ENCODE peak calls at places on chromosomes 12 and 14, in eight cellular contexts. One of them, this sample, is unnamed.
A peak's percentile ranks its signal among the peaks of the same experiment; 100 is the strongest.

GRCh38 chr14:99479903-99480855 is 480 bp downstream of the SETD3 start:
- DNase-seq in neural progenitor cell: peak; percentile 75
- DNase-seq in heart right ventricle: peak; percentile 66
- DNase-seq in cardiac fibroblast: peak; percentile 58
- DNase-seq in foreskin fibroblast: peak; percentile 79
- DNase-seq in cardiac muscle cell: peak; percentile 78
- DNase-seq in AG04449: peak; percentile 14
- DNase-seq in B cell: peak; percentile 56
- DNase-seq in this sample: no peak

GRCh38 chr12:98741229-98741614 is 96.1 kb downstream of the APAF1 start:
- DNase-seq in AG04449: no peak
- DNase-seq in cardiac muscle cell: no peak
- DNase-seq in B cell: no peak
- DNase-seq in foreskin fibroblast: peak; percentile 44
- DNase-seq in cardiac fibroblast: no peak
- DNase-seq in neural progenitor cell: no peak
- DNase-seq in heart right ventricle: no peak
- DNase-seq in this sample: no peak

GRCh38 chr12:19220205-19220604 is 90.7 kb downstream of the PLEKHA5 start:
- DNase-seq in foreskin fibroblast: peak; percentile 61
- DNase-seq in cardiac fibroblast: peak; percentile 81
- DNase-seq in B cell: no peak
- DNase-seq in heart right ventricle: no peak
- DNase-seq in cardiac muscle cell: no peak
- DNase-seq in neural progenitor cell: no peak
- DNase-seq in AG04449: no peak
- DNase-seq in this sample: no peak

GRCh38 chr14:69242311-69243224 is 17.4 kb upstream of the GALNT16 start:
- DNase-seq in B cell: peak; percentile 67
- DNase-seq in foreskin fibroblast: peak; percentile 84
- DNase-seq in cardiac muscle cell: peak; percentile 66
- DNase-seq in cardiac fibroblast: peak; percentile 86
- DNase-seq in heart right ventricle: no peak
- DNase-seq in neural progenitor cell: peak; percentile 66
- DNase-seq in AG04449: peak; percentile 14
- DNase-seq in this sample: peak; percentile 50

GRCh38 chr14:61911534-61911933 is 149.3 kb downstream of the SNAPC1 start:
- DNase-seq in foreskin fibroblast: no peak
- DNase-seq in AG04449: no peak
- DNase-seq in neural progenitor cell: no peak
- DNase-seq in B cell: peak; percentile 24
- DNase-seq in cardiac fibroblast: no peak
- DNase-seq in heart right ventricle: no peak
- DNase-seq in cardiac muscle cell: no peak
- DNase-seq in this sample: no peak

GRCh38 chr14:54566152-54566409 is 847 bp upstream of the SAMD4A start:
- DNase-seq in cardiac muscle cell: no peak
- DNase-seq in foreskin fibroblast: no peak
- DNase-seq in heart right ventricle: no peak
- DNase-seq in AG04449: no peak
- DNase-seq in cardiac fibroblast: no peak
- DNase-seq in neural progenitor cell: no peak
- DNase-seq in B cell: no peak
- DNase-seq in this sample: no peak

GRCh38 chr14:100404419-100404818 is 81.3 kb downstream of the SLC25A47 start:
- DNase-seq in foreskin fibroblast: no peak
- DNase-seq in neural progenitor cell: no peak
- DNase-seq in heart right ventricle: no peak
- DNase-seq in cardiac muscle cell: no peak
- DNase-seq in cardiac fibroblast: no peak
- DNase-seq in AG04449: no peak
- DNase-seq in B cell: no peak
- DNase-seq in this sample: no peak

GRCh38 chr12:10617868-10618267 is 4.5 kb upstream of the MAGOHB start:
- DNase-seq in B cell: no peak
- DNase-seq in cardiac muscle cell: no peak
- DNase-seq in neural progenitor cell: no peak
- DNase-seq in foreskin fibroblast: peak; percentile 43
- DNase-seq in cardiac fibroblast: no peak
- DNase-seq in heart right ventricle: no peak
- DNase-seq in AG04449: no peak
- DNase-seq in this sample: no peak

GRCh38 chr14:73254247-73255004 is 17.1 kb downstream of the PAPLN start:
- DNase-seq in AG04449: no peak
- DNase-seq in neural progenitor cell: no peak
- DNase-seq in B cell: no peak
- DNase-seq in foreskin fibroblast: no peak
- DNase-seq in cardiac fibroblast: no peak
- DNase-seq in cardiac muscle cell: no peak
- DNase-seq in heart right ventricle: no peak
- DNase-seq in this sample: no peak

GRCh38 chr14:68173227-68173972 is 353.8 kb downstream of the RAD51B start:
- DNase-seq in AG04449: peak; percentile 29
- DNase-seq in foreskin fibroblast: peak; percentile 50
- DNase-seq in heart right ventricle: no peak
- DNase-seq in cardiac fibroblast: peak; percentile 25
- DNase-seq in cardiac muscle cell: no peak
- DNase-seq in B cell: no peak
- DNase-seq in neural progenitor cell: no peak
- DNase-seq in this sample: no peak

GRCh38 chr14:77541905-77542304 is 43.3 kb upstream of the ISM2 start:
- DNase-seq in cardiac muscle cell: no peak
- DNase-seq in AG04449: no peak
- DNase-seq in foreskin fibroblast: no peak
- DNase-seq in cardiac fibroblast: no peak
- DNase-seq in heart right ventricle: no peak
- DNase-seq in B cell: peak; percentile 6
- DNase-seq in neural progenitor cell: no peak
- DNase-seq in this sample: no peak

GRCh38 chr12:106584104-106585064 is 1.6 kb downstream of the RFX4 start:
- DNase-seq in foreskin fibroblast: no peak
- DNase-seq in B cell: no peak
- DNase-seq in cardiac fibroblast: no peak
- DNase-seq in AG04449: no peak
- DNase-seq in neural progenitor cell: peak; percentile 73
- DNase-seq in cardiac muscle cell: peak; percentile 63
- DNase-seq in heart right ventricle: no peak
- DNase-seq in this sample: no peak

GRCh38 chr12:76621582-76622024 is 62.0 kb upstream of the OSBPL8 start:
- DNase-seq in B cell: peak; percentile 74
- DNase-seq in AG04449: no peak
- DNase-seq in neural progenitor cell: peak; percentile 75
- DNase-seq in cardiac muscle cell: peak; percentile 70
- DNase-seq in cardiac fibroblast: peak; percentile 85
- DNase-seq in foreskin fibroblast: peak; percentile 84
- DNase-seq in heart right ventricle: no peak
- DNase-seq in this sample: peak; percentile 30

GRCh38 chr12:93139028-93139665 is 210.1 kb upstream of the EEA1 start:
- DNase-seq in AG04449: no peak
- DNase-seq in cardiac muscle cell: no peak
- DNase-seq in neural progenitor cell: no peak
- DNase-seq in foreskin fibroblast: peak; percentile 34
- DNase-seq in heart right ventricle: no peak
- DNase-seq in B cell: peak; percentile 49
- DNase-seq in cardiac fibroblast: no peak
- DNase-seq in this sample: no peak

GRCh38 chr12:64010069-64010686 is 165.7 kb downstream of the SRGAP1 start:
- DNase-seq in cardiac muscle cell: no peak
- DNase-seq in neural progenitor cell: no peak
- DNase-seq in AG04449: no peak
- DNase-seq in foreskin fibroblast: peak; percentile 44
- DNase-seq in B cell: no peak
- DNase-seq in cardiac fibroblast: peak; percentile 75
- DNase-seq in heart right ventricle: no peak
- DNase-seq in this sample: peak; percentile 44

GRCh38 chr14:45252356-45253069 is 489 bp downstream of the MIS18BP1 start:
- DNase-seq in cardiac muscle cell: no peak
- DNase-seq in foreskin fibroblast: peak; percentile 30
- DNase-seq in AG04449: no peak
- DNase-seq in cardiac fibroblast: peak; percentile 41
- DNase-seq in heart right ventricle: no peak
- DNase-seq in B cell: peak; percentile 12
- DNase-seq in neural progenitor cell: peak; percentile 12
- DNase-seq in this sample: no peak

GRCh38 chr14:100070310-100070709 is 5.1 kb downstream of the EVL start:
- DNase-seq in B cell: no peak
- DNase-seq in heart right ventricle: no peak
- DNase-seq in AG04449: no peak
- DNase-seq in neural progenitor cell: no peak
- DNase-seq in cardiac muscle cell: no peak
- DNase-seq in foreskin fibroblast: no peak
- DNase-seq in cardiac fibroblast: no peak
- DNase-seq in this sample: no peak

GRCh38 chr12:120887253-120888043 is 16.7 kb downstream of the SPPL3 start:
- DNase-seq in B cell: no peak
- DNase-seq in heart right ventricle: no peak
- DNase-seq in neural progenitor cell: no peak
- DNase-seq in cardiac muscle cell: no peak
- DNase-seq in cardiac fibroblast: no peak
- DNase-seq in foreskin fibroblast: no peak
- DNase-seq in AG04449: no peak
- DNase-seq in this sample: no peak

GRCh38 chr14:70392676-70393075 is 24.2 kb downstream of the SYNJ2BP start:
- DNase-seq in AG04449: no peak
- DNase-seq in cardiac fibroblast: peak; percentile 4
- DNase-seq in cardiac muscle cell: no peak
- DNase-seq in neural progenitor cell: no peak
- DNase-seq in foreskin fibroblast: peak; percentile 7
- DNase-seq in B cell: no peak
- DNase-seq in heart right ventricle: no peak
- DNase-seq in this sample: no peak

GRCh38 chr12:11228268-11228879 is 41.1 kb downstream of the PRB3 start:
- DNase-seq in foreskin fibroblast: peak; percentile 31
- DNase-seq in neural progenitor cell: peak; percentile 77
- DNase-seq in cardiac muscle cell: peak; percentile 76
- DNase-seq in heart right ventricle: no peak
- DNase-seq in AG04449: no peak
- DNase-seq in cardiac fibroblast: peak; percentile 59
- DNase-seq in B cell: peak; percentile 5
- DNase-seq in this sample: no peak

GRCh38 chr12:123388218-123388947 is 4.5 kb downstream of the KMT5A start:
- DNase-seq in B cell: peak; percentile 83
- DNase-seq in neural progenitor cell: peak; percentile 88
- DNase-seq in cardiac muscle cell: peak; percentile 88
- DNase-seq in cardiac fibroblast: peak; percentile 55
- DNase-seq in foreskin fibroblast: peak; percentile 88
- DNase-seq in AG04449: no peak
- DNase-seq in heart right ventricle: peak; percentile 83
- DNase-seq in this sample: no peak

GRCh38 chr12:50103351-50103750 is 457 bp upstream of the GPD1 start:
- DNase-seq in B cell: no peak
- DNase-seq in heart right ventricle: no peak
- DNase-seq in cardiac fibroblast: no peak
- DNase-seq in cardiac muscle cell: no peak
- DNase-seq in AG04449: no peak
- DNase-seq in foreskin fibroblast: no peak
- DNase-seq in neural progenitor cell: no peak
- DNase-seq in this sample: no peak

GRCh38 chr12:50104614-50105366 is 982 bp downstream of the GPD1 start:
- DNase-seq in AG04449: no peak
- DNase-seq in heart right ventricle: no peak
- DNase-seq in neural progenitor cell: no peak
- DNase-seq in cardiac muscle cell: no peak
- DNase-seq in cardiac fibroblast: no peak
- DNase-seq in B cell: no peak
- DNase-seq in foreskin fibroblast: no peak
- DNase-seq in this sample: no peak

GRCh38 chr12:50102648-50103309 is 1.0 kb upstream of the GPD1 start:
- DNase-seq in cardiac muscle cell: no peak
- DNase-seq in heart right ventricle: no peak
- DNase-seq in B cell: no peak
- DNase-seq in cardiac fibroblast: no peak
- DNase-seq in foreskin fibroblast: no peak
- DNase-seq in AG04449: no peak
- DNase-seq in neural progenitor cell: no peak
- DNase-seq in this sample: no peak

GRCh38 chr12:50102186-50102585 is 1.6 kb upstream of the GPD1 start:
- DNase-seq in cardiac muscle cell: no peak
- DNase-seq in heart right ventricle: no peak
- DNase-seq in B cell: no peak
- DNase-seq in foreskin fibroblast: no peak
- DNase-seq in neural progenitor cell: no peak
- DNase-seq in cardiac fibroblast: no peak
- DNase-seq in AG04449: no peak
- DNase-seq in this sample: no peak

GRCh38 chr12:50103767-50104321 is at the start of gene GPD1:
- DNase-seq in cardiac muscle cell: peak; percentile 75
- DNase-seq in neural progenitor cell: peak; percentile 68
- DNase-seq in cardiac fibroblast: peak; percentile 35
- DNase-seq in B cell: no peak
- DNase-seq in AG04449: no peak
- DNase-seq in heart right ventricle: peak; percentile 73
- DNase-seq in foreskin fibroblast: peak; percentile 70
- DNase-seq in this sample: no peak
- TF ChIP-seq CTCF in cardiac muscle cell: no peak
- TF ChIP-seq CTCF in neural progenitor cell: no peak
- TF ChIP-seq CTCF in cardiac fibroblast: no peak
- TF ChIP-seq CTCF in B cell: no peak
- TF ChIP-seq CTCF in AG04449: no peak
- TF ChIP-seq CTCF in heart right ventricle: peak; percentile 8
- TF ChIP-seq CTCF in foreskin fibroblast: no peak
- TF ChIP-seq CTCF in this sample: no peak

GRCh38 chr12:131836193-131836592 is 8.0 kb downstream of the MMP17 start:
- DNase-seq in cardiac muscle cell: no peak
- DNase-seq in neural progenitor cell: no peak
- DNase-seq in cardiac fibroblast: peak; percentile 35
- DNase-seq in B cell: no peak
- DNase-seq in foreskin fibroblast: peak; percentile 48
- DNase-seq in heart right ventricle: no peak
- DNase-seq in AG04449: no peak
- DNase-seq in this sample: no peak
- TF ChIP-seq CTCF in cardiac muscle cell: peak; percentile 49
- TF ChIP-seq CTCF in neural progenitor cell: peak; percentile 17
- TF ChIP-seq CTCF in cardiac fibroblast: peak; percentile 23
- TF ChIP-seq CTCF in B cell: no peak
- TF ChIP-seq CTCF in foreskin fibroblast: peak; percentile 46
- TF ChIP-seq CTCF in heart right ventricle: peak; percentile 48
- TF ChIP-seq CTCF in AG04449: peak; percentile 37
- TF ChIP-seq CTCF in this sample: peak; percentile 39

DNA sequence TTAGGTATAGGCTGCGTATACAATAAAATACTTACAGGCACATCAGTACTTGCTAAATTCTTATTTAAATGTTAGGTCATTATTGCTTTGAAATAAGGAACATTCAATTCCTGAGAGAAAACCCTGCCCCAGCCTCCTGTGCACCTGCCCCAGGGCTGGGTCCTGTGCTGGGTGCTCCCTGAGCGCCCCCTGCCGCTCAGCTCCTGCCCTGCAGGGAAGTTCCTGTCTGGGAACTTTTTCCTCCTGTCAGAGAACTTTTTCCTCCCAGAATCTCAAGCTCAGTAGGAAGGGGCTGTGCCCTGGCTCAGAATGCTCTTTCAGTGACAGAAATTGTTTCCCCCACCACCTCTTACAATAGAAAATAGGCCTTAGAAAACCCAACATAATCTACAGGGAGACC is 751.1 kb downstream of the TMEM121 start:
- DNase-seq in neural progenitor cell: no peak
- DNase-seq in heart right ventricle: no peak
- DNase-seq in AG04449: no peak
- DNase-seq in foreskin fibroblast: no peak
- DNase-seq in cardiac fibroblast: no peak
- DNase-seq in cardiac muscle cell: no peak
- DNase-seq in B cell: peak; percentile 51
- DNase-seq in this sample: no peak
- TF ChIP-seq CTCF in neural progenitor cell: peak; percentile 20
- TF ChIP-seq CTCF in heart right ventricle: peak; percentile 11
- TF ChIP-seq CTCF in AG04449: no peak
- TF ChIP-seq CTCF in foreskin fibroblast: no peak
- TF ChIP-seq CTCF in cardiac fibroblast: no peak
- TF ChIP-seq CTCF in cardiac muscle cell: no peak
- TF ChIP-seq CTCF in B cell: peak; percentile 74
- TF ChIP-seq CTCF in this sample: no peak

GRCh38 chr14:78700236-78700635 is 530.1 kb downstream of the NRXN3 start:
- DNase-seq in cardiac muscle cell: no peak
- DNase-seq in B cell: no peak
- DNase-seq in AG04449: no peak
- DNase-seq in neural progenitor cell: no peak
- DNase-seq in cardiac fibroblast: peak; percentile 2
- DNase-seq in foreskin fibroblast: peak; percentile 1
- DNase-seq in heart right ventricle: no peak
- DNase-seq in this sample: no peak
- TF ChIP-seq CTCF in cardiac muscle cell: no peak
- TF ChIP-seq CTCF in B cell: no peak
- TF ChIP-seq CTCF in AG04449: peak; percentile 13
- TF ChIP-seq CTCF in neural progenitor cell: no peak
- TF ChIP-seq CTCF in cardiac fibroblast: no peak
- TF ChIP-seq CTCF in foreskin fibroblast: no peak
- TF ChIP-seq CTCF in heart right ventricle: no peak
- TF ChIP-seq CTCF in this sample: no peak